ENCODE peak calls at places on chromosomes 1 and 21, in ten cellular contexts. R, H, O, S, W, G, T, J, Q and Y are unnamed samples.

GRCh38 chr1:7407547-7407895 is 363.6 kb upstream of the VAMP3 start:
- DNase-seq in W (no peak), R (no peak), J (no peak), O (peak; percentile 41), Q (no peak), S (no peak), T (no peak), H (no peak), G (no peak), Y (no peak)

GRCh38 chr1:21216835-21217811 is 40.4 kb upstream of the EIF4G3 start:
- DNase-seq in S (peak; percentile 80), J (no peak), O (peak; percentile 82), H (no peak), T (peak; percentile 59), G (peak; percentile 73), R (peak; percentile 60), W (no peak), Q (peak; percentile 31), Y (no peak)

GRCh38 chr21:35779690-35780570 is 280.4 kb downstream of the SETD4 start:
- DNase-seq in R (no peak), O (no peak), S (no peak), Q (no peak), G (no peak), W (peak; percentile 90), T (peak; percentile 44), H (peak; percentile 77), J (no peak), Y (no peak)

GRCh38 chr1:159953866-159954515 is at the start of gene SLAMF9:
- DNase-seq in W (peak; percentile 47), H (no peak), O (peak; percentile 61), Q (no peak), S (no peak), J (no peak), T (peak; percentile 48), R (peak; percentile 18), G (no peak), Y (peak; percentile 72)

GRCh38 chr1:77560741-77561140 is 121.7 kb downstream of the ZZZ3 start:
- DNase-seq in W (no peak), H (no peak), G (no peak), J (no peak), Q (no peak), T (no peak), S (no peak), R (no peak), O (no peak), Y (no peak)

GRCh38 chr1:172497230-172497629 is 35.7 kb upstream of the SUCO start:
- DNase-seq in H (peak; percentile 7), J (no peak), G (no peak), O (no peak), S (no peak), T (peak; percentile 28), W (peak; percentile 82), Q (no peak), R (peak; percentile 4), Y (no peak)

GRCh38 chr1:178311164-178311563 is 185.6 kb downstream of the CLEC20A start:
- DNase-seq in J (no peak), W (peak; percentile 57), O (no peak), H (no peak), Q (no peak), S (no peak), T (peak; percentile 20), G (no peak), R (no peak), Y (no peak)

GRCh38 chr1:100217834-100218233 is 31.8 kb downstream of the DBT start:
- DNase-seq in H (no peak), Q (no peak), G (no peak), T (no peak), W (no peak), J (no peak), S (no peak), R (no peak), O (no peak), Y (no peak)

GRCh38 chr1:72229893-72230292 is 52.4 kb downstream of the NEGR1 start:
- DNase-seq in S (no peak), G (no peak), Q (no peak), R (no peak), W (peak; percentile 10), H (no peak), T (no peak), O (no peak), J (no peak), Y (no peak)

GRCh38 chr1:39609618-39610331 is 29.7 kb downstream of the HEYL start:
- DNase-seq in Q (peak; percentile 76), G (peak; percentile 80), T (peak; percentile 21), H (no peak), J (peak; percentile 57), W (no peak), R (peak; percentile 69), O (peak; percentile 91), S (peak; percentile 64), Y (peak; percentile 69)
- TF ChIP-seq CTCF in Q (peak; percentile 69), G (peak; percentile 96), T (peak; percentile 47), H (peak; percentile 78), J (peak; percentile 26), W (peak; percentile 46), R (peak; percentile 49), O (peak; percentile 32), S (peak; percentile 67), Y (peak; percentile 91)

GRCh38 chr1:46210561-46210960 is 7.4 kb downstream of the LURAP1 start:
- DNase-seq in R (no peak), O (no peak), Q (no peak), T (no peak), W (no peak), J (no peak), H (no peak), S (no peak), G (no peak), Y (no peak)

GRCh38 chr1:46205794-46206193 is 2.7 kb downstream of the LURAP1 start:
- DNase-seq in O (no peak), J (no peak), G (no peak), T (no peak), Q (no peak), R (no peak), S (peak; percentile 13), W (no peak), H (no peak), Y (no peak)

GRCh38 chr1:46205141-46205540 is 2.0 kb downstream of the LURAP1 start:
- DNase-seq in S (no peak), Q (no peak), O (no peak), W (no peak), G (no peak), T (no peak), J (no peak), H (no peak), R (no peak), Y (no peak)

GRCh38 chr1:46215504-46215903 is 12.4 kb downstream of the LURAP1 start:
- DNase-seq in S (no peak), W (no peak), R (no peak), H (no peak), Q (no peak), G (no peak), T (no peak), J (no peak), O (no peak), Y (no peak)

GRCh38 chr1:46211051-46211450 is 7.9 kb downstream of the LURAP1 start:
- DNase-seq in H (no peak), W (no peak), R (no peak), O (no peak), G (no peak), S (no peak), T (no peak), J (no peak), Q (no peak), Y (no peak)
- TF ChIP-seq CTCF in H (no peak), W (no peak), R (no peak), O (no peak), G (no peak), S (no peak), T (no peak), J (no peak), Q (no peak), Y (no peak)

GRCh38 chr1:79694241-79694640 is 687.7 kb upstream of the ADGRL4 start:
- DNase-seq in J (no peak), R (no peak), G (no peak), O (no peak), H (no peak), W (no peak), S (no peak), T (no peak), Q (no peak), Y (no peak)

GRCh38 chr1:79692519-79692918 is 686.0 kb upstream of the ADGRL4 start:
- DNase-seq in T (no peak), Q (no peak), J (no peak), R (no peak), W (no peak), S (no peak), G (no peak), O (no peak), H (no peak), Y (no peak)

GRCh38 chr1:79683420-79683819 is 676.9 kb upstream of the ADGRL4 start:
- DNase-seq in G (no peak), R (no peak), O (no peak), S (no peak), W (no peak), T (no peak), J (no peak), H (no peak), Q (no peak), Y (no peak)

DNA sequence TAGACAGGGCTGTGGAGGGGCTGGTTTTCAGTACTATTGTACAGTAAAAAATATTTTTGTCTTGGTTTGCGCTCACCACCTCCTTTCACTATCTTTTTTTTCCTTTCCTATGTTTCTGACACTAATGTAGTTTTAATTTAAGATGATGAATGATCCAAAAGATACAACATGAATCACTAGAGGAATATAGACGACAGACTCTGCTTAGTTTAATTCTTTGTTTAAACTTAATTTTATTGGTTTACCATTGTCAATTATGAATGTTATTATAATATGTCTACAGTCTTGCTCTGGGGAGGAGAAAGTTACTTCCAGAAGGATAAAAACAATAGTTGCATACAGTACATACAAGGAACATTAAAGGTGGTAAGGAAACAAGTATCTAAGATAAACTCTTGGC is 682.4 kb upstream of the ADGRL4 start:
- DNase-seq in H (no peak), J (no peak), T (no peak), S (no peak), G (no peak), O (no peak), R (no peak), Q (no peak), W (no peak), Y (no peak)
- TF ChIP-seq CTCF in H (no peak), J (no peak), T (no peak), S (no peak), G (no peak), O (no peak), R (no peak), Q (no peak), W (no peak), Y (no peak)

DNA sequence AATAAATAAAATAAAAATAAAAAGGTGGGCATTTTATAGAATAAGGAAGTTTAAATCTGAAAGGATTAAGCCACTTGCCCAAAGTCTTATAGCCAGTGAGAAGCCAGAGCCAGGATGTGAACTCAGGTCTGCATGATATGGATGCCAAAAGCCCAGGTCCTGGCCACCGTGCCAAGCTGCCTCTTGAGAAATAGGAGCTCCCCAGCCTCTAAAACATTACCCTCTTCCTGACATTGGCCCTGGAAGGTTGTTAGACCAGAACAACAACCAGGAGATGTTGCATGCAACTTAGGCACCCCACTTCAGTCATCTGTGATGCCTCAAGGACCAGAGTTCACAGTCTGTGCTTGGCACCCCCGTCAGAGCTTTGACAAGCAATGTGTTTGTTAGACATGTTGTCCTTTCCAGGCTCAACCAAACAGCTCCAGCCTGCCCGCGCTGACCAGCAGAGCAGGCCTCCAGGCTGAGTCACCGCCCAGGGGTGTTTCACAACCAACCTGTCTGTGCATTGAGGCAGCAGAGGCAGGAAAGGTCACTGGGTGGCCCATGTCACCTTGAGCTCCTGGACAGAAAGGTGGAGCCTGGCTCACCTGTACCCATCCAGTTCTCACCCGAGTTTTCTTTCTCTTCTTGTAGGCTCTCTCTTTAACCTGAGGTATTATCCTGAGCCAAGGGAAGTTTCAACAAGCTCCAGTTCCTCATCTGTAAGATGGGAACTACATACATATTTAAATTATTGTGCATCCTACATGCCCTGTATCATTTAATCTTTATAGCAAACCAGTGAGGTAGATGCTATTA is 14.9 kb upstream of the MED18 start:
- DNase-seq in G (no peak), T (peak; percentile 63), J (no peak), O (peak; percentile 90), R (peak; percentile 62), Q (no peak), S (no peak), W (peak; percentile 28), H (no peak), Y (peak; percentile 93)
- TF ChIP-seq CTCF in G (no peak), T (no peak), J (no peak), O (no peak), R (no peak), Q (no peak), S (no peak), W (no peak), H (no peak), Y (no peak)